ENCODE peak calls at places on chromosomes 4 and X, in nine cellular contexts. C is NCI-H510A treated with DMSO at 0.1 percent for 48 hours, G is GDM1, O is NCI-H2107, Z is cardiac septum, F is HEK293T, P is NCI-H1092, B is GM18507, S is Right ventricle myocardium superior. J is an unnamed sample.

GRCh38 chr4:37876156-37876555 is 14.7 kb upstream of the TBC1D1 start:
- DNase-seq in C (no peak), G (no peak), O (no peak), Z (no peak), F (no peak), P (no peak), B (no peak), S (no peak), J (no peak)

GRCh38 chr4:64824591-64824990 is 415.3 kb upstream of the TECRL start:
- DNase-seq in C (no peak), G (no peak), O (no peak), Z (no peak), F (no peak), P (no peak), B (no peak), S (no peak), J (no peak)

GRCh38 chr4:155974476-155974749 is 20.7 kb upstream of the CTSO start:
- DNase-seq in C (no peak), G (no peak), O (no peak), Z (no peak), F (no peak), P (no peak), B (no peak), S (no peak), J (no peak)

GRCh38 chrX:134957836-134958235 is 33.0 kb upstream of the SMIM10 start:
- DNase-seq in C (no peak), G (no peak), O (no peak), Z (no peak), F (no peak), P (no peak), B (no peak), S (no peak), J (no peak)

GRCh38 chr4:19497692-19498091 is 754.0 kb upstream of the SLIT2 start:
- DNase-seq in C (no peak), G (no peak), O (no peak), Z (no peak), F (no peak), P (no peak), B (no peak), S (no peak), J (no peak)

GRCh38 chr4:176153124-176153523 is 42.3 kb downstream of the SPATA4 start:
- DNase-seq in C (no peak), G (no peak), O (no peak), Z (no peak), F (no peak), P (no peak), B (no peak), S (no peak), J (no peak)

GRCh38 chr4:33421887-33422286 is 2701.7 kb downstream of the PCDH7 start:
- DNase-seq in C (no peak), G (no peak), O (no peak), Z (no peak), F (no peak), P (no peak), B (no peak), S (no peak), J (no peak)

GRCh38 chr4:2817701-2818350 is 24.9 kb downstream of the SH3BP2 start:
- DNase-seq in C (peak), G (no peak), O (peak), Z (no peak), F (peak), P (peak), B (no peak), S (no peak), J (peak)

GRCh38 chrX:123803331-123803983 is 56.4 kb upstream of the XIAP start:
- DNase-seq in C (peak), G (peak), O (peak), Z (no peak), F (peak), P (peak), B (no peak), S (no peak), J (no peak)

GRCh38 chr4:22485751-22486150 is 30.1 kb downstream of the ADGRA3 start:
- DNase-seq in C (no peak), G (no peak), O (no peak), Z (no peak), F (no peak), P (peak), B (no peak), S (no peak), J (no peak)

GRCh38 chr4:37685211-37685725 is 908 bp downstream of the RELL1 start:
- DNase-seq in C (no peak), G (peak), O (no peak), Z (no peak), F (no peak), P (no peak), B (no peak), S (no peak), J (no peak)

GRCh38 chr4:183300070-183300469 is 20.0 kb downstream of the CLDN22 start:
- DNase-seq in C (no peak), G (no peak), O (no peak), Z (no peak), F (no peak), P (no peak), B (no peak), S (no peak), J (no peak)

GRCh38 chr4:12324965-12325364 is 896.3 kb upstream of the HS3ST1 start:
- DNase-seq in C (no peak), G (no peak), O (no peak), Z (no peak), F (no peak), P (no peak), B (no peak), S (no peak), J (no peak)

GRCh38 chr4:55635282-55635681 is 816 bp downstream of the NMU start:
- DNase-seq in C (peak), G (no peak), O (no peak), Z (no peak), F (peak), P (no peak), B (no peak), S (no peak), J (no peak)

J was measured in heart right ventricle.